ENCODE peak calls at places on chromosomes 11 and 22, in six cellular contexts. Y is IMR-90, X is H1, Z is ovary, G is heart left ventricle, C is prostate gland. D is an unnamed sample. For H3K27me3, the result is how much of the 10 kb centered on the place peaks cover.

GRCh38 chr11:70501933-70502540 is 103.7 kb downstream of the CTTN start:
- DNase-seq in Y (no peak), X (no peak), Z (no peak), G (no peak), C (no peak), D (no peak)

GRCh38 chr11:69361466-69361865 is 67.5 kb downstream of the MYEOV start:
- DNase-seq in Y (no peak), X (peak), Z (no peak), G (no peak), C (no peak), D (no peak)

GRCh38 chr22:37907036-37907954 is 1.2 kb downstream of the MICALL1 start:
- DNase-seq in Y (peak), X (no peak), Z (no peak), G (no peak), C (no peak), D (no peak)

GRCh38 chr11:66328307-66329144 is 7.7 kb downstream of the RIN1 start:
- DNase-seq in Y (peak), X (peak), Z (peak), G (peak), C (peak), D (peak)

GRCh38 chr22:32226236-32227119 is 21.6 kb upstream of the RFPL2 start:
- DNase-seq in Y (no peak), X (no peak), Z (no peak), G (no peak), C (no peak), D (no peak)

GRCh38 chr11:26992031-26992541 is 1.8 kb upstream of the FIBIN start:
- DNase-seq in Y (peak), X (no peak), Z (no peak), G (no peak), C (no peak), D (no peak)

GRCh38 chr11:43631732-43632131 is 48.8 kb upstream of the HSD17B12 start:
- DNase-seq in Y (no peak), X (no peak), Z (no peak), G (no peak), C (no peak), D (no peak)

GRCh38 chr11:62545437-62546243 is 966 bp downstream of the AHNAK start:
- DNase-seq in Y (peak), X (peak), Z (peak), G (peak), C (peak), D (peak)

GRCh38 chr11:33915521-33915920 is 23.6 kb upstream of the LMO2 start:
- DNase-seq in Y (no peak), X (no peak), Z (no peak), G (no peak), C (no peak), D (no peak)

GRCh38 chr11:5698281-5698680 is 8.7 kb downstream of the TRIM22 start:
- DNase-seq in Y (no peak), X (no peak), Z (no peak), G (no peak), C (no peak), D (no peak)
- H3K27me3 ChIP-seq in Y (under half), X (under half), Z (under half), G (under half), C (under half), D (under half)

GRCh38 chr11:107928767-107929507 is 689 bp downstream of the RAB39A start:
- DNase-seq in Y (no peak), X (peak), Z (no peak), G (peak), C (no peak), D (no peak)

GRCh38 chr11:107927559-107927958 is 689 bp upstream of the RAB39A start:
- DNase-seq in Y (no peak), X (no peak), Z (no peak), G (no peak), C (no peak), D (no peak)

GRCh38 chr11:107931206-107931605 is 3.0 kb downstream of the RAB39A start:
- DNase-seq in Y (no peak), X (no peak), Z (no peak), G (no peak), C (no peak), D (no peak)

GRCh38 chr11:107929611-107930200 is 1.5 kb downstream of the RAB39A start:
- DNase-seq in Y (no peak), X (peak), Z (no peak), G (no peak), C (no peak), D (no peak)

GRCh38 chr11:107928046-107928766 is at the start of gene RAB39A:
- DNase-seq in Y (peak), X (peak), Z (peak), G (peak), C (peak), D (peak)
- TF ChIP-seq POLR2A in Y (no peak), X (no peak), Z (no peak), G (no peak), C (no peak), D (peak)

GRCh38 chr22:39724390-39724789 is 153.8 kb downstream of the CACNA1I start:
- DNase-seq in Y (no peak), X (no peak), Z (no peak), G (no peak), C (no peak), D (no peak)

GRCh38 chr22:39723463-39723862 is 152.9 kb downstream of the CACNA1I start:
- DNase-seq in Y (no peak), X (no peak), Z (no peak), G (no peak), C (no peak), D (no peak)

GRCh38 chr22:39723899-39724351 is 153.4 kb downstream of the CACNA1I start:
- DNase-seq in Y (peak), X (no peak), Z (no peak), G (no peak), C (no peak), D (no peak)

GRCh38 chr22:39719559-39720450 is 149.3 kb downstream of the CACNA1I start:
- DNase-seq in Y (no peak), X (no peak), Z (no peak), G (no peak), C (no peak), D (no peak)

GRCh38 chr22:39721456-39722325 is 151.1 kb downstream of the CACNA1I start:
- DNase-seq in Y (no peak), X (no peak), Z (no peak), G (no peak), C (no peak), D (no peak)
- H3K27me3 ChIP-seq in Y (under half), X (under half), Z (under half), G (under half), C (under half), D (under half)

GRCh38 chr11:766106-766940 is 11.0 kb downstream of the GATD1 start:
- DNase-seq in Y (no peak), X (no peak), Z (no peak), G (no peak), C (no peak), D (no peak)
- TF ChIP-seq POLR2A in Y (no peak), X (no peak), Z (no peak), G (no peak), C (no peak), D (no peak)

GRCh38 chr22:22141771-22142591 is 102.6 kb upstream of the VPREB1 start:
- DNase-seq in Y (no peak), X (no peak), Z (no peak), G (no peak), C (no peak), D (no peak)
- H3K27me3 ChIP-seq in Y (under half), X (under half), Z (under half), G (under half), C (under half), D (under half)

GRCh38 chr11:12088531-12088930 is 21.9 kb upstream of the MICAL2 start:
- DNase-seq in Y (no peak), X (no peak), Z (no peak), G (no peak), C (no peak), D (no peak)
- TF ChIP-seq POLR2A in Y (no peak), X (no peak), Z (no peak), G (no peak), C (no peak), D (no peak)

D was measured in body of pancreas.